ENCODE peak calls at places on chromosomes 6 and 20, in six cellular contexts. One of them, this sample, is unnamed.

GRCh38 chr6:121522771-121523386 is 87.4 kb downstream of the GJA1 start:
- DNase-seq in NCI-H1417 treated with DMSO at 0.1 percent for 48 hours: no peak
- DNase-seq in fibroblast of mammary gland: peak; percentile 43
- DNase-seq in stimulated activated naive B cell treated with anti-CD40 and anti-IgM and Interleukin-4, amounts not matched to agents 10 μg/mL and 1 μg/mL and 100 μg/mL, for 72 hours: no peak
- DNase-seq in PC-9: no peak
- DNase-seq in neural crest cell: no peak
- DNase-seq in this sample: no peak

GRCh38 chr20:36726168-36726567 is 19.7 kb downstream of the NDRG3 start:
- DNase-seq in neural crest cell: no peak
- DNase-seq in stimulated activated naive B cell treated with anti-CD40 and anti-IgM and Interleukin-4, amounts not matched to agents 10 μg/mL and 1 μg/mL and 100 μg/mL, for 72 hours: no peak
- DNase-seq in fibroblast of mammary gland: no peak
- DNase-seq in PC-9: no peak
- DNase-seq in NCI-H1417 treated with DMSO at 0.1 percent for 48 hours: no peak
- DNase-seq in this sample: no peak

GRCh38 chr6:144162977-144163376 is 12.7 kb downstream of the STX11 start:
- DNase-seq in neural crest cell: no peak
- DNase-seq in NCI-H1417 treated with DMSO at 0.1 percent for 48 hours: no peak
- DNase-seq in PC-9: no peak
- DNase-seq in stimulated activated naive B cell treated with anti-CD40 and anti-IgM and Interleukin-4, amounts not matched to agents 10 μg/mL and 1 μg/mL and 100 μg/mL, for 72 hours: no peak
- DNase-seq in fibroblast of mammary gland: no peak
- DNase-seq in this sample: no peak

GRCh38 chr20:64077876-64078551 is 1.3 kb downstream of the RGS19 start:
- DNase-seq in neural crest cell: no peak
- DNase-seq in PC-9: no peak
- DNase-seq in fibroblast of mammary gland: no peak
- DNase-seq in stimulated activated naive B cell treated with anti-CD40 and anti-IgM and Interleukin-4, amounts not matched to agents 10 μg/mL and 1 μg/mL and 100 μg/mL, for 72 hours: peak; percentile 66
- DNase-seq in NCI-H1417 treated with DMSO at 0.1 percent for 48 hours: no peak
- DNase-seq in this sample: peak; percentile 68

GRCh38 chr6:132132911-132133639 is 181.9 kb upstream of the CCN2 start:
- DNase-seq in neural crest cell: no peak
- DNase-seq in stimulated activated naive B cell treated with anti-CD40 and anti-IgM and Interleukin-4, amounts not matched to agents 10 μg/mL and 1 μg/mL and 100 μg/mL, for 72 hours: no peak
- DNase-seq in fibroblast of mammary gland: peak; percentile 74
- DNase-seq in PC-9: no peak
- DNase-seq in NCI-H1417 treated with DMSO at 0.1 percent for 48 hours: no peak
- DNase-seq in this sample: no peak

GRCh38 chr20:3797592-3798404 is 1.7 kb downstream of the CDC25B start:
- DNase-seq in fibroblast of mammary gland: no peak
- DNase-seq in NCI-H1417 treated with DMSO at 0.1 percent for 48 hours: no peak
- DNase-seq in stimulated activated naive B cell treated with anti-CD40 and anti-IgM and Interleukin-4, amounts not matched to agents 10 μg/mL and 1 μg/mL and 100 μg/mL, for 72 hours: no peak
- DNase-seq in PC-9: peak; percentile 48
- DNase-seq in neural crest cell: no peak
- DNase-seq in this sample: no peak

GRCh38 chr6:34926655-34927054 is 37.6 kb downstream of the ANKS1A start:
- DNase-seq in stimulated activated naive B cell treated with anti-CD40 and anti-IgM and Interleukin-4, amounts not matched to agents 10 μg/mL and 1 μg/mL and 100 μg/mL, for 72 hours: no peak
- DNase-seq in neural crest cell: no peak
- DNase-seq in NCI-H1417 treated with DMSO at 0.1 percent for 48 hours: no peak
- DNase-seq in fibroblast of mammary gland: peak; percentile 60
- DNase-seq in PC-9: no peak
- DNase-seq in this sample: no peak

GRCh38 chr6:143215363-143215762 is 154.7 kb downstream of the AIG1 start:
- DNase-seq in neural crest cell: no peak
- DNase-seq in stimulated activated naive B cell treated with anti-CD40 and anti-IgM and Interleukin-4, amounts not matched to agents 10 μg/mL and 1 μg/mL and 100 μg/mL, for 72 hours: no peak
- DNase-seq in PC-9: no peak
- DNase-seq in fibroblast of mammary gland: no peak
- DNase-seq in NCI-H1417 treated with DMSO at 0.1 percent for 48 hours: no peak
- DNase-seq in this sample: no peak

GRCh38 chr20:137668-138131 is 4.7 kb upstream of the DEFB126 start:
- DNase-seq in stimulated activated naive B cell treated with anti-CD40 and anti-IgM and Interleukin-4, amounts not matched to agents 10 μg/mL and 1 μg/mL and 100 μg/mL, for 72 hours: no peak
- DNase-seq in neural crest cell: no peak
- DNase-seq in PC-9: no peak
- DNase-seq in fibroblast of mammary gland: peak; percentile 6
- DNase-seq in NCI-H1417 treated with DMSO at 0.1 percent for 48 hours: no peak
- DNase-seq in this sample: no peak

GRCh38 chr6:5214570-5215052 is 46.1 kb downstream of the LYRM4 start:
- DNase-seq in NCI-H1417 treated with DMSO at 0.1 percent for 48 hours: no peak
- DNase-seq in neural crest cell: peak; percentile 44
- DNase-seq in fibroblast of mammary gland: peak; percentile 37
- DNase-seq in PC-9: no peak
- DNase-seq in stimulated activated naive B cell treated with anti-CD40 and anti-IgM and Interleukin-4, amounts not matched to agents 10 μg/mL and 1 μg/mL and 100 μg/mL, for 72 hours: peak; percentile 4
- DNase-seq in this sample: peak; percentile 94

GRCh38 chr20:17610566-17611289 is 40.9 kb downstream of the DSTN start:
- DNase-seq in fibroblast of mammary gland: no peak
- DNase-seq in neural crest cell: no peak
- DNase-seq in NCI-H1417 treated with DMSO at 0.1 percent for 48 hours: no peak
- DNase-seq in stimulated activated naive B cell treated with anti-CD40 and anti-IgM and Interleukin-4, amounts not matched to agents 10 μg/mL and 1 μg/mL and 100 μg/mL, for 72 hours: no peak
- DNase-seq in PC-9: no peak
- DNase-seq in this sample: peak; percentile 59

GRCh38 chr20:41052742-41053419 is 24.3 kb downstream of the TOP1 start:
- DNase-seq in stimulated activated naive B cell treated with anti-CD40 and anti-IgM and Interleukin-4, amounts not matched to agents 10 μg/mL and 1 μg/mL and 100 μg/mL, for 72 hours: no peak
- DNase-seq in neural crest cell: no peak
- DNase-seq in NCI-H1417 treated with DMSO at 0.1 percent for 48 hours: no peak
- DNase-seq in PC-9: no peak
- DNase-seq in fibroblast of mammary gland: peak; percentile 91
- DNase-seq in this sample: no peak

GRCh38 chr20:41734506-41734945 is 116.3 kb upstream of the CHD6 start:
- DNase-seq in fibroblast of mammary gland: peak; percentile 48
- DNase-seq in NCI-H1417 treated with DMSO at 0.1 percent for 48 hours: no peak
- DNase-seq in neural crest cell: peak; percentile 52
- DNase-seq in PC-9: peak; percentile 45
- DNase-seq in stimulated activated naive B cell treated with anti-CD40 and anti-IgM and Interleukin-4, amounts not matched to agents 10 μg/mL and 1 μg/mL and 100 μg/mL, for 72 hours: peak; percentile 19
- DNase-seq in this sample: peak; percentile 89

GRCh38 chr20:38961530-38962043 is 557 bp upstream of the DHX35 start:
- DNase-seq in fibroblast of mammary gland: no peak
- DNase-seq in neural crest cell: no peak
- DNase-seq in stimulated activated naive B cell treated with anti-CD40 and anti-IgM and Interleukin-4, amounts not matched to agents 10 μg/mL and 1 μg/mL and 100 μg/mL, for 72 hours: no peak
- DNase-seq in NCI-H1417 treated with DMSO at 0.1 percent for 48 hours: no peak
- DNase-seq in PC-9: no peak
- DNase-seq in this sample: no peak

GRCh38 chr6:65149841-65150240 is 557.2 kb downstream of the EYS start:
- DNase-seq in PC-9: no peak
- DNase-seq in neural crest cell: no peak
- DNase-seq in NCI-H1417 treated with DMSO at 0.1 percent for 48 hours: no peak
- DNase-seq in fibroblast of mammary gland: no peak
- DNase-seq in stimulated activated naive B cell treated with anti-CD40 and anti-IgM and Interleukin-4, amounts not matched to agents 10 μg/mL and 1 μg/mL and 100 μg/mL, for 72 hours: no peak
- DNase-seq in this sample: peak; percentile 64

GRCh38 chr20:23103284-23104018 is 17.3 kb upstream of the CD93 start:
- DNase-seq in NCI-H1417 treated with DMSO at 0.1 percent for 48 hours: no peak
- DNase-seq in fibroblast of mammary gland: peak; percentile 42
- DNase-seq in neural crest cell: no peak
- DNase-seq in PC-9: no peak
- DNase-seq in stimulated activated naive B cell treated with anti-CD40 and anti-IgM and Interleukin-4, amounts not matched to agents 10 μg/mL and 1 μg/mL and 100 μg/mL, for 72 hours: no peak
- DNase-seq in this sample: no peak

GRCh38 chr20:1391640-1392442 is 1.0 kb downstream of the FKBP1A start:
- DNase-seq in NCI-H1417 treated with DMSO at 0.1 percent for 48 hours: no peak
- DNase-seq in PC-9: no peak
- DNase-seq in stimulated activated naive B cell treated with anti-CD40 and anti-IgM and Interleukin-4, amounts not matched to agents 10 μg/mL and 1 μg/mL and 100 μg/mL, for 72 hours: no peak
- DNase-seq in neural crest cell: no peak
- DNase-seq in fibroblast of mammary gland: peak; percentile 76
- DNase-seq in this sample: peak; percentile 73

GRCh38 chr6:44151348-44152108 is 7.1 kb upstream of the CAPN11 start:
- DNase-seq in PC-9: peak; percentile 74
- DNase-seq in NCI-H1417 treated with DMSO at 0.1 percent for 48 hours: no peak
- DNase-seq in neural crest cell: peak; percentile 83
- DNase-seq in stimulated activated naive B cell treated with anti-CD40 and anti-IgM and Interleukin-4, amounts not matched to agents 10 μg/mL and 1 μg/mL and 100 μg/mL, for 72 hours: peak; percentile 68
- DNase-seq in fibroblast of mammary gland: peak; percentile 55
- DNase-seq in this sample: peak; percentile 94

GRCh38 chr20:45066372-45066771 is 34.6 kb downstream of the KCNS1 start:
- DNase-seq in neural crest cell: no peak
- DNase-seq in stimulated activated naive B cell treated with anti-CD40 and anti-IgM and Interleukin-4, amounts not matched to agents 10 μg/mL and 1 μg/mL and 100 μg/mL, for 72 hours: no peak
- DNase-seq in PC-9: no peak
- DNase-seq in fibroblast of mammary gland: peak; percentile 49
- DNase-seq in NCI-H1417 treated with DMSO at 0.1 percent for 48 hours: no peak
- DNase-seq in this sample: no peak

GRCh38 chr6:110755411-110755834 is 59.8 kb downstream of the CDK19 start:
- DNase-seq in NCI-H1417 treated with DMSO at 0.1 percent for 48 hours: no peak
- DNase-seq in neural crest cell: no peak
- DNase-seq in stimulated activated naive B cell treated with anti-CD40 and anti-IgM and Interleukin-4, amounts not matched to agents 10 μg/mL and 1 μg/mL and 100 μg/mL, for 72 hours: no peak
- DNase-seq in fibroblast of mammary gland: no peak
- DNase-seq in PC-9: no peak
- DNase-seq in this sample: no peak

GRCh38 chr20:20519269-20519668 is 151.4 kb downstream of the INSM1 start:
- DNase-seq in neural crest cell: no peak
- DNase-seq in stimulated activated naive B cell treated with anti-CD40 and anti-IgM and Interleukin-4, amounts not matched to agents 10 μg/mL and 1 μg/mL and 100 μg/mL, for 72 hours: no peak
- DNase-seq in PC-9: no peak
- DNase-seq in NCI-H1417 treated with DMSO at 0.1 percent for 48 hours: no peak
- DNase-seq in fibroblast of mammary gland: no peak
- DNase-seq in this sample: no peak

GRCh38 chr6:146944809-146945208 is 259.4 kb upstream of the STXBP5 start:
- DNase-seq in neural crest cell: no peak
- DNase-seq in fibroblast of mammary gland: no peak
- DNase-seq in stimulated activated naive B cell treated with anti-CD40 and anti-IgM and Interleukin-4, amounts not matched to agents 10 μg/mL and 1 μg/mL and 100 μg/mL, for 72 hours: no peak
- DNase-seq in NCI-H1417 treated with DMSO at 0.1 percent for 48 hours: no peak
- DNase-seq in PC-9: no peak
- DNase-seq in this sample: no peak

GRCh38 chr20:11716239-11716944 is 201.3 kb upstream of the BTBD3 start:
- DNase-seq in neural crest cell: peak; percentile 5
- DNase-seq in stimulated activated naive B cell treated with anti-CD40 and anti-IgM and Interleukin-4, amounts not matched to agents 10 μg/mL and 1 μg/mL and 100 μg/mL, for 72 hours: peak; percentile 5
- DNase-seq in PC-9: peak; percentile 12
- DNase-seq in fibroblast of mammary gland: peak; percentile 62
- DNase-seq in NCI-H1417 treated with DMSO at 0.1 percent for 48 hours: no peak
- DNase-seq in this sample: peak; percentile 81

GRCh38 chr6:108609276-108609769 is 48.6 kb downstream of the FOXO3 start:
- DNase-seq in NCI-H1417 treated with DMSO at 0.1 percent for 48 hours: no peak
- DNase-seq in fibroblast of mammary gland: peak; percentile 87
- DNase-seq in neural crest cell: no peak
- DNase-seq in PC-9: no peak
- DNase-seq in stimulated activated naive B cell treated with anti-CD40 and anti-IgM and Interleukin-4, amounts not matched to agents 10 μg/mL and 1 μg/mL and 100 μg/mL, for 72 hours: no peak
- DNase-seq in this sample: no peak

GRCh38 chr6:139608872-139609271 is 234.4 kb upstream of the CITED2 start:
- DNase-seq in fibroblast of mammary gland: peak; percentile 30
- DNase-seq in PC-9: no peak
- DNase-seq in stimulated activated naive B cell treated with anti-CD40 and anti-IgM and Interleukin-4, amounts not matched to agents 10 μg/mL and 1 μg/mL and 100 μg/mL, for 72 hours: no peak
- DNase-seq in neural crest cell: no peak
- DNase-seq in NCI-H1417 treated with DMSO at 0.1 percent for 48 hours: no peak
- DNase-seq in this sample: no peak

GRCh38 chr6:14739830-14740229 is 506.0 kb upstream of the JARID2 start:
- DNase-seq in neural crest cell: no peak
- DNase-seq in PC-9: no peak
- DNase-seq in NCI-H1417 treated with DMSO at 0.1 percent for 48 hours: no peak
- DNase-seq in fibroblast of mammary gland: no peak
- DNase-seq in stimulated activated naive B cell treated with anti-CD40 and anti-IgM and Interleukin-4, amounts not matched to agents 10 μg/mL and 1 μg/mL and 100 μg/mL, for 72 hours: no peak
- DNase-seq in this sample: no peak

GRCh38 chr6:43865947-43866346 is 95.9 kb downstream of the VEGFA start:
- DNase-seq in NCI-H1417 treated with DMSO at 0.1 percent for 48 hours: no peak
- DNase-seq in neural crest cell: no peak
- DNase-seq in PC-9: no peak
- DNase-seq in stimulated activated naive B cell treated with anti-CD40 and anti-IgM and Interleukin-4, amounts not matched to agents 10 μg/mL and 1 μg/mL and 100 μg/mL, for 72 hours: no peak
- DNase-seq in fibroblast of mammary gland: no peak
- DNase-seq in this sample: no peak

GRCh38 chr6:132227937-132228336 is 173.3 kb downstream of the MOXD1 start:
- DNase-seq in NCI-H1417 treated with DMSO at 0.1 percent for 48 hours: no peak
- DNase-seq in fibroblast of mammary gland: peak; percentile 33
- DNase-seq in stimulated activated naive B cell treated with anti-CD40 and anti-IgM and Interleukin-4, amounts not matched to agents 10 μg/mL and 1 μg/mL and 100 μg/mL, for 72 hours: no peak
- DNase-seq in PC-9: no peak
- DNase-seq in neural crest cell: no peak
- DNase-seq in this sample: no peak

GRCh38 chr6:158707826-158708225 is 58.0 kb downstream of the SYTL3 start:
- DNase-seq in fibroblast of mammary gland: no peak
- DNase-seq in neural crest cell: no peak
- DNase-seq in stimulated activated naive B cell treated with anti-CD40 and anti-IgM and Interleukin-4, amounts not matched to agents 10 μg/mL and 1 μg/mL and 100 μg/mL, for 72 hours: no peak
- DNase-seq in PC-9: no peak
- DNase-seq in NCI-H1417 treated with DMSO at 0.1 percent for 48 hours: no peak
- DNase-seq in this sample: peak; percentile 71

GRCh38 chr20:34390769-34391447 is 27.8 kb downstream of the ITCH start:
- DNase-seq in NCI-H1417 treated with DMSO at 0.1 percent for 48 hours: no peak
- DNase-seq in fibroblast of mammary gland: peak; percentile 92
- DNase-seq in neural crest cell: no peak
- DNase-seq in PC-9: peak; percentile 96
- DNase-seq in stimulated activated naive B cell treated with anti-CD40 and anti-IgM and Interleukin-4, amounts not matched to agents 10 μg/mL and 1 μg/mL and 100 μg/mL, for 72 hours: no peak
- DNase-seq in this sample: no peak

GRCh38 chr6:44133003-44133931 is 5.9 kb downstream of the TMEM63B start:
- DNase-seq in stimulated activated naive B cell treated with anti-CD40 and anti-IgM and Interleukin-4, amounts not matched to agents 10 μg/mL and 1 μg/mL and 100 μg/mL, for 72 hours: no peak
- DNase-seq in neural crest cell: peak; percentile 45
- DNase-seq in fibroblast of mammary gland: peak; percentile 33
- DNase-seq in NCI-H1417 treated with DMSO at 0.1 percent for 48 hours: no peak
- DNase-seq in PC-9: peak; percentile 61
- DNase-seq in this sample: peak; percentile 77

GRCh38 chr6:128889870-128890269 is 6.9 kb downstream of the LAMA2 start:
- DNase-seq in neural crest cell: no peak
- DNase-seq in NCI-H1417 treated with DMSO at 0.1 percent for 48 hours: no peak
- DNase-seq in stimulated activated naive B cell treated with anti-CD40 and anti-IgM and Interleukin-4, amounts not matched to agents 10 μg/mL and 1 μg/mL and 100 μg/mL, for 72 hours: no peak
- DNase-seq in PC-9: no peak
- DNase-seq in fibroblast of mammary gland: no peak
- DNase-seq in this sample: no peak

GRCh38 chr20:8424986-8425385 is 292.9 kb downstream of the PLCB1 start:
- DNase-seq in PC-9: no peak
- DNase-seq in NCI-H1417 treated with DMSO at 0.1 percent for 48 hours: no peak
- DNase-seq in fibroblast of mammary gland: no peak
- DNase-seq in stimulated activated naive B cell treated with anti-CD40 and anti-IgM and Interleukin-4, amounts not matched to agents 10 μg/mL and 1 μg/mL and 100 μg/mL, for 72 hours: no peak
- DNase-seq in neural crest cell: no peak
- DNase-seq in this sample: no peak

This sample was measured in endodermal cell.